ENCODE peak calls at places on chromosomes 7 and 10, in six cellular contexts. Z is AG04450, F is IMR-90, X is GM12865, T is heart left ventricle, C is nephron progenitor cell. M is an unnamed sample.

GRCh38 chr7:148337566-148337965 is 253.0 kb upstream of the C7orf33 start:
- DNase-seq in Z (no peak), F (no peak), X (no peak), T (no peak), C (no peak), M (no peak)

GRCh38 chr7:36084485-36085091 is 68.5 kb upstream of the EEPD1 start:
- DNase-seq in Z (no peak), F (peak; percentile 41), X (no peak), T (no peak), C (peak; percentile 54), M (peak; percentile 15)

GRCh38 chr7:117661312-117661711 is 181.5 kb downstream of the CFTR start:
- DNase-seq in Z (no peak), F (no peak), X (no peak), T (no peak), C (no peak), M (no peak)

GRCh38 chr7:156640949-156641485 is 443 bp downstream of the RNF32 start:
- DNase-seq in Z (no peak), F (peak; percentile 57), X (peak; percentile 82), T (peak; percentile 73), C (no peak), M (no peak)

GRCh38 chr7:105610165-105610930 is 29.1 kb upstream of the EFCAB10 start:
- DNase-seq in Z (no peak), F (no peak), X (no peak), T (no peak), C (no peak), M (no peak)

GRCh38 chr7:112207106-112207592 is 654 bp downstream of the ZNF277 start:
- DNase-seq in Z (no peak), F (no peak), X (peak; percentile 17), T (no peak), C (no peak), M (no peak)

GRCh38 chr7:100400656-100401055 is 27.4 kb downstream of the PILRA start:
- DNase-seq in Z (no peak), F (no peak), X (peak; percentile 48), T (no peak), C (peak; percentile 60), M (peak; percentile 37)

GRCh38 chr10:115125505-115125904 is 32.3 kb downstream of the ATRNL1 start:
- DNase-seq in Z (no peak), F (no peak), X (peak; percentile 32), T (no peak), C (no peak), M (no peak)

GRCh38 chr10:33335550-33335799 is 1.0 kb upstream of the NRP1 start:
- DNase-seq in Z (no peak), F (no peak), X (no peak), T (no peak), C (no peak), M (no peak)

GRCh38 chr7:95420996-95421846 is 13.6 kb downstream of the PON2 start:
- DNase-seq in Z (peak; percentile 63), F (peak; percentile 79), X (peak; percentile 15), T (no peak), C (no peak), M (no peak)

GRCh38 chr10:23172429-23172828 is 19.7 kb upstream of the PTF1A start:
- DNase-seq in Z (no peak), F (no peak), X (no peak), T (no peak), C (no peak), M (no peak)

GRCh38 chr7:104275900-104276299 is 52.5 kb upstream of the LHFPL3 start:
- DNase-seq in Z (no peak), F (peak; percentile 8), X (no peak), T (no peak), C (no peak), M (no peak)

GRCh38 chr10:114869500-114869899 is 47.9 kb downstream of the FHIP2A start:
- DNase-seq in Z (no peak), F (peak; percentile 87), X (no peak), T (no peak), C (no peak), M (no peak)

GRCh38 chr10:86401588-86402282 is 35.1 kb upstream of the GRID1 start:
- DNase-seq in Z (no peak), F (no peak), X (no peak), T (no peak), C (peak; percentile 26), M (no peak)

GRCh38 chr10:95860486-95861040 is 47.2 kb upstream of the CC2D2B start:
- DNase-seq in Z (no peak), F (peak; percentile 20), X (no peak), T (no peak), C (no peak), M (no peak)

GRCh38 chr7:134514106-134514505 is 13.3 kb upstream of the AKR1B10 start:
- DNase-seq in Z (no peak), F (no peak), X (no peak), T (no peak), C (no peak), M (no peak)

GRCh38 chr10:21593986-21594385 is 60.0 kb downstream of the MLLT10 start:
- DNase-seq in Z (no peak), F (no peak), X (peak; percentile 5), T (no peak), C (no peak), M (no peak)

DNA sequence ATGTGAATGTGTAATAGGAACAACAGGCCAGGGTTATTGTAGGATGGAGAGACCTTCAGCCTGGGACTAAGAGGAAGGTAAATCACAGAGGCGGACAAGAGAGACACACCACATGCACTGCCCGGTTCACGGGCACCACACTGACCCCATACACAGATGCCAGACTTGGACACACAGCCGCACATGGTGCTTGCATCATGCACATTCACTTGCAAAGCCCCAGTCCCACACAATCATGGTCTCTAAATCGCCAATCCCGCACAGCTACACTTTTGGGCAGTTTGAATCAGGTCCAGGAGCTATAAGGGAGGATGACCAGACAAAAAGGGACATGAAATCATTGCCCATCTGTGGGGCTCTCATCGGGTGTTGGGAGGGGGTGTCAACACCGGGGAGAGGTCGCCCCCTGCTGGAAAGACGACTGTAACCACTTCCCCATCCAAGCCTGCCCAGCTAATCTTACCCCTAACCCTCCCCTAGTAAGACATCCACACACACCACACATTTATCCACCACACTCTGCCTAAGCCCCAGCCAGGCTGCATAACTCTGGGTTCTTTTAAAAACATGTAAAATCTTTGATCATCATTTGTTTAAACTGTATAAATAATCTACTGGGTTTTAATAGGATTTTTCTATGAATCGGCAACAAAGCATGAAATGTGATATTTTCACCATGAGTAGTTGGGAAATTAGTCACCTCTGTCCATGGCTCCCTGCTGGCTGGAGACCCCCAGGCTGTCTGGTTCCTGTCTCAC is 40.5 kb upstream of the SLF2 start:
- DNase-seq in Z (peak; percentile 37), F (peak; percentile 77), X (peak; percentile 53), T (no peak), C (peak; percentile 89), M (peak; percentile 72)
- TF ChIP-seq CTCF in Z (peak; percentile 64), F (peak; percentile 63), X (peak; percentile 70), T (peak; percentile 33), C (peak; percentile 78), M (peak; percentile 77)

DNA sequence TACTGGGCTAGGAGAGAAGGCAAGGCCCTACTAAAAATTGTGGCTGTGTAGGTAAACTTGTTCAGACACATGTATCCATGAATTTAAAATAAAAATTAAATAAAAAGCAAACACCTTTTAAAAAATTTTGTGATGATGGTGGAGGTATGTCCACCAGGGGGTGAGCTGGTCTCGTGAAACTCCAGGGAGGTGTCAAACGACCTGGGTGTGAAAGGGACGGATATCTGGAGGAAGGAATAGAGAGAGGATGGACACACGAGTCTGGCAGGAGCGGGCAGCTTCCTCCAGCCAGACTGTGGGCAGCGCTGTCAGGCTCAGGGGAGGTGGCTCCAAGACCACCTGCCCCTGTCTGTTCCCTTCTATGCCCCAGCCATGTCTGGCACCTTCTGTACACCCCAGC is 34.8 kb upstream of the DMBT1 start:
- DNase-seq in Z (no peak), F (no peak), X (no peak), T (no peak), C (no peak), M (no peak)
- TF ChIP-seq CTCF in Z (no peak), F (peak; percentile 12), X (no peak), T (no peak), C (peak; percentile 26), M (peak; percentile 50)

GRCh38 chr7:139571190-139571589 is 47.7 kb downstream of the CLEC2L start:
- DNase-seq in Z (no peak), F (no peak), X (no peak), T (no peak), C (no peak), M (no peak)

GRCh38 chr7:139572071-139572470 is 48.6 kb downstream of the CLEC2L start:
- DNase-seq in Z (no peak), F (no peak), X (no peak), T (no peak), C (no peak), M (no peak)

GRCh38 chr7:139573871-139574270 is 50.4 kb downstream of the CLEC2L start:
- DNase-seq in Z (no peak), F (no peak), X (no peak), T (no peak), C (no peak), M (no peak)

GRCh38 chr7:139571651-139572050 is 48.2 kb downstream of the CLEC2L start:
- DNase-seq in Z (no peak), F (no peak), X (no peak), T (no peak), C (no peak), M (no peak)

GRCh38 chr7:139572704-139573395 is 49.4 kb downstream of the CLEC2L start:
- DNase-seq in Z (no peak), F (no peak), X (no peak), T (no peak), C (no peak), M (no peak)
- TF ChIP-seq CTCF in Z (no peak), F (no peak), X (no peak), T (no peak), C (no peak), M (no peak)

GRCh38 chr10:3105905-3106304 is 38.6 kb downstream of the PFKP start:
- DNase-seq in Z (no peak), F (no peak), X (no peak), T (no peak), C (no peak), M (no peak)
- TF ChIP-seq CTCF in Z (no peak), F (no peak), X (no peak), T (no peak), C (no peak), M (no peak)

GRCh38 chr7:80047856-80048459 is 86.7 kb upstream of the GNAI1 start:
- DNase-seq in Z (no peak), F (peak; percentile 34), X (no peak), T (no peak), C (no peak), M (no peak)
- TF ChIP-seq CTCF in Z (peak; percentile 50), F (peak; percentile 65), X (no peak), T (no peak), C (no peak), M (peak; percentile 62)

GRCh38 chr7:158275711-158276413 is 311.8 kb downstream of the PTPRN2 start:
- DNase-seq in Z (no peak), F (no peak), X (no peak), T (no peak), C (no peak), M (no peak)
- TF ChIP-seq CTCF in Z (no peak), F (no peak), X (no peak), T (no peak), C (no peak), M (no peak)

GRCh38 chr7:122803323-122803722 is 82.9 kb downstream of the CADPS2 start:
- DNase-seq in Z (no peak), F (no peak), X (peak; percentile 38), T (no peak), C (no peak), M (peak; percentile 1)
- TF ChIP-seq CTCF in Z (no peak), F (no peak), X (peak; percentile 35), T (peak; percentile 48), C (no peak), M (peak; percentile 58)

GRCh38 chr10:69057261-69057950 is 30.5 kb upstream of the SRGN start:
- DNase-seq in Z (no peak), F (no peak), X (peak; percentile 55), T (peak; percentile 83), C (no peak), M (no peak)
- TF ChIP-seq CTCF in Z (no peak), F (no peak), X (no peak), T (no peak), C (no peak), M (no peak)

M was measured in neural crest cell.